ENCODE peak calls at places on chromosomes 11 and 22, in five cellular contexts. One of them, this sample, is unnamed.

GRCh38 chr11:47099213-47099917 is 77.3 kb downstream of the ARFGAP2 start:
- DNase-seq in HepG2: peak; percentile 76
- DNase-seq in HEK293T: no peak
- DNase-seq in H1: no peak
- DNase-seq in NT2/D1: no peak
- DNase-seq in this sample: no peak

GRCh38 chr22:30605449-30606110 is 1.4 kb upstream of the TCN2 start:
- DNase-seq in HepG2: peak; percentile 44
- DNase-seq in HEK293T: peak; percentile 71
- DNase-seq in H1: peak; percentile 63
- DNase-seq in NT2/D1: no peak
- DNase-seq in this sample: no peak

GRCh38 chr11:74634537-74634936 is 42.2 kb downstream of the POLD3 start:
- DNase-seq in HepG2: peak; percentile 18
- DNase-seq in HEK293T: no peak
- DNase-seq in H1: no peak
- DNase-seq in NT2/D1: peak; percentile 16
- DNase-seq in this sample: no peak

GRCh38 chr11:60763692-60764369 is 7.2 kb downstream of the MS4A15 start:
- DNase-seq in HepG2: no peak
- DNase-seq in HEK293T: no peak
- DNase-seq in H1: no peak
- DNase-seq in NT2/D1: no peak
- DNase-seq in this sample: peak; percentile 69

GRCh38 chr11:64314146-64314804 is 3.1 kb downstream of the TRMT112 start:
- DNase-seq in HepG2: no peak
- DNase-seq in HEK293T: no peak
- DNase-seq in H1: no peak
- DNase-seq in NT2/D1: no peak
- DNase-seq in this sample: no peak

GRCh38 chr11:36411202-36411640 is 98.9 kb downstream of the TRAF6 start:
- DNase-seq in HepG2: no peak
- DNase-seq in HEK293T: no peak
- DNase-seq in H1: no peak
- DNase-seq in NT2/D1: no peak
- DNase-seq in this sample: peak; percentile 31

GRCh38 chr22:20430641-20431519 is 6.7 kb downstream of the SCARF2 start:
- DNase-seq in HepG2: no peak
- DNase-seq in HEK293T: no peak
- DNase-seq in H1: peak; percentile 74
- DNase-seq in NT2/D1: no peak
- DNase-seq in this sample: no peak

GRCh38 chr11:70201876-70202861 is 927 bp upstream of the FADD start:
- DNase-seq in HepG2: no peak
- DNase-seq in HEK293T: no peak
- DNase-seq in H1: no peak
- DNase-seq in NT2/D1: no peak
- DNase-seq in this sample: no peak

GRCh38 chr11:6703247-6704063 is 20.3 kb upstream of the MRPL17 start:
- DNase-seq in HepG2: peak; percentile 64
- DNase-seq in HEK293T: peak; percentile 54
- DNase-seq in H1: no peak
- DNase-seq in NT2/D1: peak; percentile 25
- DNase-seq in this sample: no peak

GRCh38 chr11:45684440-45684839 is 19.0 kb upstream of the CHST1 start:
- DNase-seq in HepG2: no peak
- DNase-seq in HEK293T: no peak
- DNase-seq in H1: no peak
- DNase-seq in NT2/D1: no peak
- DNase-seq in this sample: no peak

GRCh38 chr11:128194226-128194625 is 393.1 kb downstream of the ETS1 start:
- DNase-seq in HepG2: no peak
- DNase-seq in HEK293T: no peak
- DNase-seq in H1: no peak
- DNase-seq in NT2/D1: no peak
- DNase-seq in this sample: no peak

GRCh38 chr11:125110506-125110905 is 920 bp downstream of the TMEM218 start:
- DNase-seq in HepG2: no peak
- DNase-seq in HEK293T: no peak
- DNase-seq in H1: no peak
- DNase-seq in NT2/D1: no peak
- DNase-seq in this sample: no peak

GRCh38 chr11:15560689-15561467 is 446.2 kb downstream of the INSC start:
- DNase-seq in HepG2: no peak
- DNase-seq in HEK293T: no peak
- DNase-seq in H1: no peak
- DNase-seq in NT2/D1: no peak
- DNase-seq in this sample: no peak

GRCh38 chr11:80162387-80162786 is 721.6 kb upstream of the TENM4 start:
- DNase-seq in HepG2: no peak
- DNase-seq in HEK293T: no peak
- DNase-seq in H1: no peak
- DNase-seq in NT2/D1: no peak
- DNase-seq in this sample: no peak

GRCh38 chr22:19723165-19723989 is at the start of gene GP1BB:
- DNase-seq in HepG2: no peak
- DNase-seq in HEK293T: peak; percentile 65
- DNase-seq in H1: peak; percentile 74
- DNase-seq in NT2/D1: no peak
- DNase-seq in this sample: no peak

GRCh38 chr11:123434911-123435310 is 4.8 kb downstream of the GRAMD1B start:
- DNase-seq in HepG2: no peak
- DNase-seq in HEK293T: no peak
- DNase-seq in H1: no peak
- DNase-seq in NT2/D1: no peak
- DNase-seq in this sample: no peak

GRCh38 chr11:128689586-128689945 is 4.3 kb upstream of the FLI1 start:
- DNase-seq in HepG2: no peak
- DNase-seq in HEK293T: no peak
- DNase-seq in H1: peak; percentile 57
- DNase-seq in NT2/D1: no peak
- DNase-seq in this sample: no peak

GRCh38 chr11:112118176-112118575 is 31.5 kb downstream of the SDHD start:
- DNase-seq in HepG2: no peak
- DNase-seq in HEK293T: no peak
- DNase-seq in H1: no peak
- DNase-seq in NT2/D1: no peak
- DNase-seq in this sample: no peak

GRCh38 chr11:112127056-112127455 is 36.8 kb downstream of the IL18 start:
- DNase-seq in HepG2: no peak
- DNase-seq in HEK293T: no peak
- DNase-seq in H1: no peak
- DNase-seq in NT2/D1: no peak
- DNase-seq in this sample: no peak

DNA sequence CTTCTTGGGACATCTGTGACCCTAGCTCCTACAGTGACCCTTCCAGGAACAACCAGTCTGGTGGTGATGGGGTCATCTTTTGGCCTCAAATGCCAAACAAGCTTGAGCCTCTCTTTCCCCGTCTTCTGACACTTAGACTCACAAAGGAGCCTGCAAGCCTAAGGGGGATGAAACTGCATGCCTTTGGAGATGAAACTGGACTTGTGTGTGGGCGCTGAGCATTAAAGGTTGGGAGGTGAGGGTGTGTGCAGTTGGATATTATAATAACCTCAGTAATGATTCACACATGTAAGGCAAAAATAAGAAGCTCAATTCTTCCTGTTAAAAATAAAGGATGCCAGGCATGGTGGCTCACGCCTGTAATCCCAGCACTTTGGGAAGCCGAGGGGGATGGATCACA is 35.5 kb downstream of the SDHD start:
- DNase-seq in HepG2: no peak
- DNase-seq in HEK293T: no peak
- DNase-seq in H1: no peak
- DNase-seq in NT2/D1: no peak
- DNase-seq in this sample: no peak
- TF ChIP-seq SUZ12 in HepG2: no peak
- TF ChIP-seq SUZ12 in HEK293T: no peak
- TF ChIP-seq SUZ12 in H1: no peak
- TF ChIP-seq SUZ12 in NT2/D1: no peak
- TF ChIP-seq SUZ12 in this sample: no peak

GRCh38 chr11:95451261-95451660 is 220.3 kb upstream of the SESN3 start:
- DNase-seq in HepG2: no peak
- DNase-seq in HEK293T: no peak
- DNase-seq in H1: no peak
- DNase-seq in NT2/D1: no peak
- DNase-seq in this sample: no peak
- TF ChIP-seq SUZ12 in HepG2: no peak
- TF ChIP-seq SUZ12 in HEK293T: no peak
- TF ChIP-seq SUZ12 in H1: no peak
- TF ChIP-seq SUZ12 in NT2/D1: no peak
- TF ChIP-seq SUZ12 in this sample: no peak

DNA sequence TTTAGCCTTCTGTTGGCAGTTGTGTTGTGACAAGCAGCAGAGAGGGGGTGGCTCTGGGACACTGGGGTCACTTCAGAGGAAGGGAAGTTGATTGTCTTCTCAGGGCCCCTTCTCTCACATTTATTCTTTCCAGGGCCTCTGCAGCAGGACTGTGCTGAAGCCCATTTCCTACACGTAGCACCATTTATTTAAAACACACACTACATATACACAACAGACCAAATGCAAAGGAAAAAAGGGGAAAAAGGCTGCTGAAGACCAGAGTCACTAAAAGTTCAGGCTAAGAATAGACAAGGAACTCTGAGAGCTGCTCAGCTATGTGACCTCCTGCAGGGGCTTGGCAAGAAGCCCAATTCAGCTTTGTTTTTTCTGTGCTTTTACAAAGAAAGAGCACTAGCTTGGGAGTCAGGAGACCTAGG is 28.3 kb upstream of the UPB1 start:
- DNase-seq in HepG2: no peak
- DNase-seq in HEK293T: peak; percentile 67
- DNase-seq in H1: no peak
- DNase-seq in NT2/D1: peak; percentile 32
- DNase-seq in this sample: no peak
- TF ChIP-seq SUZ12 in HepG2: no peak
- TF ChIP-seq SUZ12 in HEK293T: no peak
- TF ChIP-seq SUZ12 in H1: no peak
- TF ChIP-seq SUZ12 in NT2/D1: no peak
- TF ChIP-seq SUZ12 in this sample: no peak

DNA sequence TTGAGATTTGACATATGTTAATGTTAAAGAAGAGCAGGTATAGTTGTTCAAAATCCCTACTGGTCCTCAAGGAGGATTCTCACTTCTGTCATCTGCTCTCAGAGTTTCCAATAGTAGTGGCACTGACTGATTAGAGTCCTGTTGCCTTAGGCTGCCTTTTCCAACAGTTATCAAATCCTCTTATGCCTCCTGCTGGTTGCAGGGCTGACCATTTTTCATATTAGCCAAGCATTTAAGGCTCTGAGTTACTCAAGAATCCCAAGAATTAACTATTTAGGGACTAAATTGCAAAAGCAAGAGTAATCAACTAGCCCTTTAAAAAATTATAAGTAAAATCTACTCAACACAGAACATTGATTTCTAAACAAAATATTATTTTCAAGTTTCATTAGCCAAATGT is 212.0 kb upstream of the CHORDC1 start:
- DNase-seq in HepG2: peak; percentile 35
- DNase-seq in HEK293T: peak; percentile 11
- DNase-seq in H1: no peak
- DNase-seq in NT2/D1: peak; percentile 5
- DNase-seq in this sample: no peak
- TF ChIP-seq SUZ12 in HepG2: no peak
- TF ChIP-seq SUZ12 in HEK293T: no peak
- TF ChIP-seq SUZ12 in H1: no peak
- TF ChIP-seq SUZ12 in NT2/D1: no peak
- TF ChIP-seq SUZ12 in this sample: no peak

GRCh38 chr11:48124880-48125279 is 91.7 kb upstream of the OR4B1 start:
- DNase-seq in HepG2: no peak
- DNase-seq in HEK293T: no peak
- DNase-seq in H1: no peak
- DNase-seq in NT2/D1: no peak
- DNase-seq in this sample: no peak
- TF ChIP-seq SUZ12 in HepG2: no peak
- TF ChIP-seq SUZ12 in HEK293T: no peak
- TF ChIP-seq SUZ12 in H1: no peak
- TF ChIP-seq SUZ12 in NT2/D1: no peak
- TF ChIP-seq SUZ12 in this sample: no peak

GRCh38 chr11:12979928-12980689 is 29.0 kb upstream of the RASSF10 start:
- DNase-seq in HepG2: peak; percentile 3
- DNase-seq in HEK293T: no peak
- DNase-seq in H1: no peak
- DNase-seq in NT2/D1: no peak
- DNase-seq in this sample: no peak
- TF ChIP-seq SUZ12 in HepG2: no peak
- TF ChIP-seq SUZ12 in HEK293T: no peak
- TF ChIP-seq SUZ12 in H1: no peak
- TF ChIP-seq SUZ12 in NT2/D1: no peak
- TF ChIP-seq SUZ12 in this sample: no peak

DNA sequence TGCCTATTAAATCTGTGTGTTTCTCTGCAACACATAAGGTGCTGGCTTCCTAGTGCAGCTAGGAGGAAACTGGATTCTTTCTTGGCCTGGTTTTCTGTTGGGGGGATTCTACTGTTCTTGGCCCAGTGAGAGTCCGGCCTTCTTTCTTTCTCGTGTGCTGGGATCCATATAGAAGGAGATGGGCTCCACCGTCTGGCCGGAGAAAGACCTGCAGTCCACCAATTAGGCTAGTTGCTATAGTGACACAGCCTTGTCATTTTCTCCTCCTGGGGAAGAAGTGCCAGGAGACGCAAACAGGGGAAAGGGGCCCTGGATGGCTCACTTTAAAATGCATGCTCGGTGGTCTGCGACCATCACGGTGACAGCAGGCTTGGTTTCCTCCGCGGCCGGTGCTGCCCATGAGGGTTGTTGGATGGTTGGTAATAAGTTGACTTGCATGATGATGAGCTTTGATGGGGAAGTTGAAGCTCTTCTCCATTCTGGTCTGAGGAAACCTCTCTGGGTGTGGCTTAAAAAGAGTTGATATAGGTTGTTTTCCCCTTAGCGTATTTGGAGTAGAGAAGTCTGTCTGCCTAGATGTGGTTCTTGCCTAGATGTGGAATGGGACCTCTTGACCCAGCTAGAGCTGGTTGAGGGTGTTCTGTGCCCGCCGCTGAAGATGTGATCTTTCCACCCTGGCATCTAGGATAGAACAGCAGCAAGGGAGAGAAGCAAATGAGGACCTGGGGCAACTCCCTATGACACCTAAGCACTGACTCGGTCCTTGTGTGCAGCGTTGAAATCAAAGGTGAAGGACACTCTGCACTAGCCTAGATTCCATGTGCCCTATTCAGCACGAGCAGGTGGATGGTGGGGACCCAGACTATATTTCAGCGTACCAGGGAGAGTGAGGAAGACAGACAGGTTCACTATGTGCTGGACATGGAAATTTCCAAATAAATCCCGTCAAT is 1335.0 kb downstream of the BRD1 start:
- DNase-seq in HepG2: peak; percentile 50
- DNase-seq in HEK293T: peak; percentile 49
- DNase-seq in H1: peak; percentile 70
- DNase-seq in NT2/D1: peak; percentile 40
- DNase-seq in this sample: peak; percentile 1
- TF ChIP-seq SUZ12 in HepG2: no peak
- TF ChIP-seq SUZ12 in HEK293T: no peak
- TF ChIP-seq SUZ12 in H1: no peak
- TF ChIP-seq SUZ12 in NT2/D1: no peak
- TF ChIP-seq SUZ12 in this sample: no peak

This sample was measured in GM12878.